ENCODE peak calls at places on chromosome 16, in six cellular contexts. O is GM12878, V is A549, Z is K562, J is endothelial cell of umbilical vein, W is HepG2. A is an unnamed sample.

GRCh38 chr16:12896562-12896961 is 4.8 kb upstream of the SHISA9 start:
- DNase-seq in O (no peak), V (peak), Z (peak), J (peak), W (peak), A (peak)

GRCh38 chr16:26645629-26646028 is 421.1 kb upstream of the C16orf82 start:
- DNase-seq in O (no peak), V (peak), Z (peak), J (no peak), W (no peak), A (peak)

GRCh38 chr16:83936581-83937165 is 16.4 kb upstream of the OSGIN1 start:
- DNase-seq in O (no peak), V (no peak), Z (no peak), J (no peak), W (no peak), A (no peak)

GRCh38 chr16:228151-228855 is 946 bp downstream of the LUC7L start:
- DNase-seq in O (no peak), V (peak), Z (no peak), J (no peak), W (peak), A (peak)

GRCh38 chr16:53457670-53458069 is 23.4 kb downstream of the RBL2 start:
- DNase-seq in O (peak), V (no peak), Z (no peak), J (no peak), W (no peak), A (peak)

GRCh38 chr16:61730997-61731396 is 305.2 kb downstream of the CDH8 start:
- DNase-seq in O (no peak), V (no peak), Z (no peak), J (no peak), W (no peak), A (no peak)

GRCh38 chr16:17544785-17545184 is 74.0 kb upstream of the XYLT1 start:
- DNase-seq in O (no peak), V (peak), Z (peak), J (no peak), W (no peak), A (peak)

GRCh38 chr16:80932725-80933124 is 74.0 kb downstream of the CMC2 start:
- DNase-seq in O (no peak), V (peak), Z (no peak), J (peak), W (no peak), A (no peak)

GRCh38 chr16:12199524-12199923 is 223.0 kb downstream of the SNX29 start:
- DNase-seq in O (no peak), V (no peak), Z (no peak), J (no peak), W (peak), A (no peak)

GRCh38 chr16:74679983-74680382 is 13.3 kb upstream of the RFWD3 start:
- DNase-seq in O (no peak), V (no peak), Z (no peak), J (no peak), W (peak), A (no peak)

GRCh38 chr16:65070831-65071230 is 51.0 kb downstream of the CDH11 start:
- DNase-seq in O (no peak), V (peak), Z (no peak), J (peak), W (peak), A (peak)

GRCh38 chr16:84421081-84421937 is 53.0 kb downstream of the ATP2C2 start:
- DNase-seq in O (no peak), V (no peak), Z (no peak), J (no peak), W (no peak), A (no peak)

GRCh38 chr16:30382398-30383015 is at the start of gene SEPTIN1:
- DNase-seq in O (peak), V (no peak), Z (no peak), J (no peak), W (no peak), A (no peak)

GRCh38 chr16:68575082-68575481 is 36.0 kb downstream of the ZFP90 start:
- DNase-seq in O (no peak), V (no peak), Z (no peak), J (no peak), W (no peak), A (no peak)

GRCh38 chr16:30368122-30368791 is 2.0 kb downstream of the TBC1D10B start:
- DNase-seq in O (no peak), V (no peak), Z (peak), J (peak), W (no peak), A (peak)

GRCh38 chr16:53123753-53124152 is 69.0 kb downstream of the CHD9 start:
- DNase-seq in O (no peak), V (no peak), Z (no peak), J (no peak), W (no peak), A (no peak)

GRCh38 chr16:69188716-69189115 is 1.8 kb downstream of the SNTB2 start:
- DNase-seq in O (no peak), V (no peak), Z (no peak), J (peak), W (no peak), A (no peak)

GRCh38 chr16:79647586-79647985 is 47.0 kb upstream of the MAF start:
- DNase-seq in O (no peak), V (no peak), Z (no peak), J (no peak), W (no peak), A (no peak)

GRCh38 chr16:86070511-86070910 is 171.5 kb downstream of the IRF8 start:
- DNase-seq in O (no peak), V (no peak), Z (no peak), J (no peak), W (no peak), A (no peak)

GRCh38 chr16:53546988-53547391 is 44.0 kb upstream of the AKTIP start:
- DNase-seq in O (no peak), V (peak), Z (peak), J (peak), W (peak), A (no peak)

GRCh38 chr16:22322021-22322471 is 24.8 kb downstream of the POLR3E start:
- DNase-seq in O (no peak), V (no peak), Z (no peak), J (no peak), W (no peak), A (no peak)

GRCh38 chr16:84320511-84320910 is 25.8 kb downstream of the WFDC1 start:
- DNase-seq in O (no peak), V (no peak), Z (no peak), J (no peak), W (no peak), A (no peak)

GRCh38 chr16:77943770-77944169 is 78.6 kb upstream of the CLEC3A start:
- DNase-seq in O (no peak), V (no peak), Z (no peak), J (no peak), W (no peak), A (no peak)

GRCh38 chr16:78866556-78866955 is 734.0 kb downstream of the MAF start:
- DNase-seq in O (no peak), V (no peak), Z (no peak), J (no peak), W (no peak), A (no peak)

GRCh38 chr16:28317040-28317880 is 24.9 kb downstream of the SBK1 start:
- DNase-seq in O (no peak), V (peak), Z (peak), J (peak), W (peak), A (peak)

GRCh38 chr16:14284930-14285541 is 213.9 kb downstream of the MRTFB start:
- DNase-seq in O (no peak), V (peak), Z (peak), J (peak), W (peak), A (no peak)

GRCh38 chr16:82699711-82700495 is 73.1 kb downstream of the CDH13 start:
- DNase-seq in O (no peak), V (no peak), Z (no peak), J (peak), W (no peak), A (peak)

GRCh38 chr16:85354623-85355514 is 242.6 kb upstream of the CIBAR2 start:
- DNase-seq in O (no peak), V (no peak), Z (peak), J (no peak), W (no peak), A (no peak)

GRCh38 chr16:81642107-81642436 is 137.0 kb upstream of the PLCG2 start:
- DNase-seq in O (no peak), V (no peak), Z (no peak), J (no peak), W (no peak), A (no peak)

DNA sequence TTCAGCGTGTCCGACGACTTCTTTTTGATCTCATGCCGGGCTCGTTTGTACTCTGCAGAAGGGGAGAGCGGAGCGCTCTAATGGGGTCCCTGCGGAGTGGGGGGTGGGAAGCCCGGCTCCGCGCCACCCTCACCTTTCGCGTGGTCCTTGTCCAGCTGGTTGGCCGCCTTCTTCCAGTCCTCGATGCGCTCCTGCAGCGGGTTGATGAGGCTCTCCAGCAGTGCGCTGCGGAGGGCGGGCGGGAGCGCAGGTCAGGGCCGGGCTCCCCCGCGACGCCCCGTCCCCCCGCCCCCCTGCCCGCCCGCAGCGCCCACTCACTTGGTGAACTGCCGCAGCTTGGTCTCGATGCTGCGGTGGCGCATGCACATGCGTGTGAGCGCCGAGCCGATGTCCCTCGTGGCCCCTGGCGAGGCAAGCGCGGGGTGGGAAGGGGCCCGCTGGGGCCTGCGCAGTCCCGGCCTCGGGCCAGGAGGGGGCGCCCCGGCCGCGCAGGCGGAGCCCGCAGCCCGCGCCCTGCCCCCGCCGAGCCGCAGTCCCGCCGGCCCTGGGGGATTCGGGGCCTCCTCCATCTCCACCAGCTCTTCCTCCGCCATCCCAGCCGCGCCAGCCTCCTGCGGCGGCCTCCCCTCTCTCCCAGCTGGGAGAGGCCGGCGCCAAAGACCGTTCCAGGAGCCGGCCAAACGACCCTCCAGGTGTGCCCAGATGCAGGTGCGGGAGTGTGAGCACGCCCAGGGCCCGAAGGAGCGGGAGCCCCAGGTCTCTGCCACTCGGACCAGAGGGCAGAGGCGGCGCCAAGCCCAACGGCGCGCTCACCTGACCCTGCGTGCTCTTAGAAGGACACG is 6.0 kb downstream of the MTSS2 start:
- DNase-seq in O (no peak), V (no peak), Z (peak), J (no peak), W (no peak), A (no peak)
- TF ChIP-seq MYC in O (no peak), V (no peak), Z (no peak), J (no peak), W (no peak), A (no peak)

DNA sequence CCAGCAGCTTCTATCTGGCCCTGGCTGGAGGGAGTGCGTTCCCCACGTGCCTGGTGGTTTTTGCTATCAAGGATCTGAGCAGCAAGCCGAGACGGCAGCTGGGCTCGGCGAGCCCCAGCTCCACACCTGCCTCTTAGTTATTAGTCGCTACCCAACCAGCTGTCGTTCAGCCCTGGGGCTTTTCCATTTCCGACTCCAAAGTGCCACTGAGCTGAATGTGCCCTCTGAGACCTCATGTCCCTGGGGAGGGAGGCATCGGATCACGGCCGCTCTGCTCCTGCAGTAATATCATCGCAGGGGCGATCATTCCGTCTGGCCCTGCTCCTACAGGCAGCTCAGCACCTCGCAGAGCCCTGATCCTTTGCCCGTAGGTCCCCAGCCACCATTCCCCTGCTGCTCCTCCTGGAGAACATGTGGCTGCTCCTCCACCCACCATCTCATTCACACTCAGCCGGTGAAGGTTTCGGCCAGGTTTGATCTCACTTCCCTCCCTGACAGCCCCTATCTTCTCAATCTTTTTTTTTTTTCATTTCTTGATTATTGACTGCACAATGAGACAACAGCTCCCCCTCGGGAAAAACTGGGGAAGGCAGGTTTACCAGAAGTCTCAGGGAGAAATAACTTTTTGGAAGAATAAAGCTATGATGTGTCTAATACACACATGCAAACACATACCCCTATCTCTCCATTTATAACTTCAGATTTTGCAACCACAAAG is 86.7 kb downstream of the ZFHX3 start:
- DNase-seq in O (no peak), V (no peak), Z (peak), J (no peak), W (no peak), A (peak)
- TF ChIP-seq CTCF in O (no peak), V (peak), Z (no peak), J (peak), W (peak), A (peak)

GRCh38 chr16:89291776-89292175 is 74.3 kb downstream of the ZNF778 start:
- DNase-seq in O (no peak), V (no peak), Z (no peak), J (no peak), W (no peak), A (no peak)

GRCh38 chr16:89291355-89291754 is 73.9 kb downstream of the ZNF778 start:
- DNase-seq in O (no peak), V (no peak), Z (no peak), J (no peak), W (no peak), A (no peak)

GRCh38 chr16:89289428-89290395 is 72.2 kb downstream of the ZNF778 start:
- DNase-seq in O (no peak), V (peak), Z (peak), J (peak), W (peak), A (peak)

GRCh38 chr16:89290472-89290871 is 73.0 kb downstream of the ZNF778 start:
- DNase-seq in O (no peak), V (no peak), Z (no peak), J (no peak), W (no peak), A (no peak)

DNA sequence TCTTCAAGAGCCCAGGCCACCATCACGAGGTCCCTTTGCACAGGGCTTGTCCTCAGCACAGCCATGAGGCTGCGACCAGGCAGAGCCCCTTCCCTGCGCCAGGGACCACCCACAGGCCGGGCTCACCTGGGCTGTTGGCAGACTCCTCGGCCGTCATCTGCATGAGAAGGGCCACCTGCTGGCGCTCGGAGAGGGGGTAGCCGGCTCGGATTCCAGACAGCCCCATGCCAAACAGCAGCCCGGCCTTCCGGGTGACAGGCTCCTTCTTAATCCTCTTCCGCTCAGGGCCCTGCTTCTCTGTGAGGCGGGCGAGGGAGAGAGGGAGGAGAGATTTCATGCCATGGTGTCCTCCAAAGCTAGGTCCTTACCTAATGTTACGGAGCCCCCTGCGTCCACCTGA is 73.4 kb downstream of the ZNF778 start:
- DNase-seq in O (no peak), V (no peak), Z (no peak), J (no peak), W (no peak), A (no peak)
- H3K4me3 ChIP-seq in O (no peak), V (no peak), Z (no peak), J (no peak), W (no peak), A (no peak)

GRCh38 chr16:51877686-51878085 is 669.3 kb downstream of the TOX3 start:
- DNase-seq in O (no peak), V (no peak), Z (no peak), J (no peak), W (no peak), A (no peak)

GRCh38 chr16:51881731-51882130 is 665.2 kb downstream of the TOX3 start:
- DNase-seq in O (no peak), V (no peak), Z (no peak), J (no peak), W (no peak), A (no peak)

GRCh38 chr16:51884773-51885172 is 662.2 kb downstream of the TOX3 start:
- DNase-seq in O (no peak), V (no peak), Z (no peak), J (no peak), W (no peak), A (no peak)

GRCh38 chr16:51876934-51877333 is 670.0 kb downstream of the TOX3 start:
- DNase-seq in O (no peak), V (no peak), Z (no peak), J (no peak), W (no peak), A (no peak)

DNA sequence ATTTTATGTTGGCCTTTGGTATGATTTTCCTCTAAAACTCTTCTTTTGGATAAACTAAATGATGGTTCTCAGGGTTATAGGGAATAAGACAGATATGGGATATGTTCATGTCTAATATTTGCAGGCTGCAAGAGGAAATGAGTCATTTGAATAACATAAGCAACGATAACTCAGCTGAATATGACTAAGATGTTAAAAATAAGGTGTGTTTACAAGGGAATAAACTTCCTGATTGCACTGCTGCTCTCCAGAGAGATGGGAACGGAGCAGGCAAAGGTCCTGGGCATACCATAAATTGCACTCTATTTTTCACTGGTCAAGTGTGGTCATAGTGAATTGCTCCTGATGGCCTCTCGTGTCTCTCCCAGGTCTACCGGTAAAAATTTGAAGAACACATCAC is 666.2 kb downstream of the TOX3 start:
- DNase-seq in O (no peak), V (peak), Z (no peak), J (no peak), W (no peak), A (no peak)
- TF ChIP-seq MYC in O (no peak), V (no peak), Z (no peak), J (no peak), W (no peak), A (no peak)

GRCh38 chr16:56795011-56795410 is 65.1 kb downstream of the NUP93 start:
- DNase-seq in O (no peak), V (no peak), Z (no peak), J (peak), W (no peak), A (no peak)

GRCh38 chr16:56789360-56789759 is 59.4 kb downstream of the NUP93 start:
- DNase-seq in O (no peak), V (peak), Z (peak), J (peak), W (peak), A (peak)

GRCh38 chr16:56792960-56793359 is 63.0 kb downstream of the NUP93 start:
- DNase-seq in O (no peak), V (no peak), Z (no peak), J (no peak), W (no peak), A (no peak)

GRCh38 chr16:56797861-56798260 is 67.1 kb upstream of the SLC12A3 start:
- DNase-seq in O (no peak), V (no peak), Z (no peak), J (no peak), W (no peak), A (no peak)

GRCh38 chr16:56793504-56793903 is 63.6 kb downstream of the NUP93 start:
- DNase-seq in O (no peak), V (peak), Z (no peak), J (peak), W (peak), A (peak)
- TF ChIP-seq CTCF in O (peak), V (peak), Z (peak), J (peak), W (peak), A (peak)

GRCh38 chr16:3070608-3071111 is 5.2 kb downstream of the IL32 start:
- DNase-seq in O (no peak), V (no peak), Z (no peak), J (no peak), W (no peak), A (peak)

GRCh38 chr16:3076577-3076976 is 11.1 kb downstream of the IL32 start:
- DNase-seq in O (no peak), V (no peak), Z (peak), J (no peak), W (no peak), A (no peak)

GRCh38 chr16:3073448-3073847 is 8.0 kb downstream of the IL32 start:
- DNase-seq in O (no peak), V (no peak), Z (no peak), J (no peak), W (no peak), A (no peak)

GRCh38 chr16:3071655-3072054 is 6.2 kb downstream of the IL32 start:
- DNase-seq in O (no peak), V (no peak), Z (no peak), J (no peak), W (no peak), A (no peak)

DNA sequence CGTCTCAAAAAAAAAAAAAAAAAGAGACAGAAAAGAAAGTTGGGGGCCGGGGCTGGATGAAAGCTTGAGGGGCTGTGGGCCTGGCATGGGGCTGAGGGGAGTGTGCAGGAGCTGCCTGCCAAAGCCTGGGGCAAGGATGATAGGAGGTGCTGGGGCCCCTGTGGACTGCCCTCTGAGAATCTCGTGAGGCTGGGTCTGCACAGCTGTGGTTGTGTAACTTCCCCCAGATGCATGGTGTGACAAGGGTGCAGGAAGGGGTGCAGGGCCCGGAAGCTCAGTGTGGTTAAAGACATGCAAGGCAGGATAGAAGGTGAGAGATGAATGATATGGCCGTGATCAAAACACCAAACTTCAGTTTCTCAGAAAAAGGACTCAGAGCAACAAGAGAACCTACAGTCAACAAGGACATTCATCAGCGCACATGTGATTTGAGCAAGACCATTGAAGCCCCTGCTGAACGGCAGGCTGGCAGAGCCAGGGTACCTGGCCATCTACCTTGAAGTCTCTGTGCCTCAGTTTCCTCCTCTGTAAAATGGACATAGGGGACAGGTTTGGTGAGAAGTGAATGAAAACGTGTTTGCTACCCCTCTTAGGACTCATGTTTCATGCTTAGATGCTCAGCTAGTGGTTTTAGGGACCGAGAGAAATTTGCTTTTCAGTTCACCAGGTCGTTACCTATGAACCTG is 9.6 kb downstream of the IL32 start:
- DNase-seq in O (peak), V (no peak), Z (peak), J (no peak), W (no peak), A (peak)
- H3K4me3 ChIP-seq in O (peak), V (no peak), Z (no peak), J (no peak), W (no peak), A (no peak)